ENCODE peak calls at places on chromosomes 12 and 14, in five cellular contexts. U is tibial nerve; L is aorta; Q is stimulated activated CD4-positive, alpha-beta T cell treated with anti-CD3 and anti-CD28 coated beads, Interleukin-4, amount 100 ng/mL, for 48 hours; P is GM13977. Y is an unnamed sample.

GRCh38 chr12:105013892-105014291 is 27.8 kb downstream of the NOPCHAP1 start:
- DNase-seq in U (no peak), L (no peak), Q (no peak), P (no peak), Y (no peak)

GRCh38 chr12:45547822-45548221 is 181.7 kb upstream of the ARID2 start:
- DNase-seq in U (no peak), L (no peak), Q (no peak), P (peak; percentile 7), Y (no peak)

GRCh38 chr12:118842753-118843335 is 138.5 kb upstream of the SRRM4 start:
- DNase-seq in U (no peak), L (no peak), Q (no peak), P (no peak), Y (no peak)

GRCh38 chr12:31317471-31318397 is 8.2 kb downstream of the SINHCAF start:
- DNase-seq in U (no peak), L (no peak), Q (no peak), P (no peak), Y (no peak)

GRCh38 chr14:61469771-61470170 is 148.4 kb downstream of the PRKCH start:
- DNase-seq in U (no peak), L (no peak), Q (no peak), P (no peak), Y (no peak)

GRCh38 chr14:30610719-30611388 is 11.3 kb upstream of the SCFD1 start:
- DNase-seq in U (peak; percentile 55), L (peak; percentile 67), Q (no peak), P (no peak), Y (no peak)

GRCh38 chr14:68728342-68729106 is 64.3 kb downstream of the ZFP36L1 start:
- DNase-seq in U (no peak), L (no peak), Q (no peak), P (no peak), Y (no peak)

GRCh38 chr12:109053382-109054123 is 1.2 kb downstream of the USP30 start:
- DNase-seq in U (no peak), L (no peak), Q (peak; percentile 4), P (peak; percentile 78), Y (peak; percentile 28)